ENCODE peak calls at places on chromosome 9, in eight cellular contexts. A is left lung; Q is neuronal stem cell; E is CD8-positive, alpha-beta T cell; U is H9; T is prostate gland; C is heart right ventricle; I is stomach. F is an unnamed sample.

GRCh38 chr9:109817846-109818472 is 38.0 kb downstream of the PALM2AKAP2 start:
- DNase-seq in A (no peak), Q (peak; percentile 91), E (no peak), U (peak; percentile 58), T (peak; percentile 82), C (no peak), I (peak; percentile 61), F (no peak)

GRCh38 chr9:122220673-122221222 is 8.0 kb downstream of the LHX6 start:
- DNase-seq in A (no peak), Q (no peak), E (no peak), U (no peak), T (no peak), C (no peak), I (no peak), F (no peak)

GRCh38 chr9:127919253-127919815 is 2.5 kb upstream of the ST6GALNAC4 start:
- DNase-seq in A (peak; percentile 89), Q (no peak), E (no peak), U (no peak), T (peak; percentile 30), C (peak; percentile 77), I (peak; percentile 83), F (no peak)

GRCh38 chr9:33510264-33511183 is 13.5 kb upstream of the ANKRD18B start:
- DNase-seq in A (peak; percentile 89), Q (no peak), E (peak; percentile 64), U (peak; percentile 64), T (peak; percentile 57), C (peak; percentile 72), I (peak; percentile 56), F (no peak)

GRCh38 chr9:12916037-12916436 is 141.2 kb downstream of the LURAP1L start:
- DNase-seq in A (no peak), Q (peak; percentile 68), E (no peak), U (no peak), T (no peak), C (no peak), I (no peak), F (no peak)

GRCh38 chr9:99143661-99144060 is 38.7 kb downstream of the TGFBR1 start:
- DNase-seq in A (no peak), Q (no peak), E (no peak), U (no peak), T (no peak), C (no peak), I (no peak), F (no peak)

GRCh38 chr9:116055536-116055935 is 98.1 kb upstream of the PAPPA start:
- DNase-seq in A (no peak), Q (no peak), E (no peak), U (no peak), T (no peak), C (no peak), I (no peak), F (no peak)

GRCh38 chr9:104868687-104869404 is 59.1 kb downstream of the ABCA1 start:
- DNase-seq in A (peak; percentile 73), Q (peak; percentile 79), E (no peak), U (peak; percentile 73), T (peak; percentile 25), C (peak; percentile 52), I (peak; percentile 38), F (no peak)

GRCh38 chr9:68940620-68941019 is 73.3 kb downstream of the PRKACG start:
- DNase-seq in A (no peak), Q (no peak), E (no peak), U (no peak), T (no peak), C (no peak), I (no peak), F (no peak)

GRCh38 chr9:70402213-70402612 is 12.2 kb downstream of the KLF9 start:
- DNase-seq in A (no peak), Q (no peak), E (no peak), U (no peak), T (no peak), C (no peak), I (no peak), F (no peak)

GRCh38 chr9:70404261-70404660 is 10.2 kb downstream of the KLF9 start:
- DNase-seq in A (no peak), Q (no peak), E (peak; percentile 25), U (no peak), T (no peak), C (no peak), I (no peak), F (no peak)

GRCh38 chr9:70405808-70406445 is 8.5 kb downstream of the KLF9 start:
- DNase-seq in A (no peak), Q (no peak), E (peak; percentile 29), U (no peak), T (no peak), C (no peak), I (no peak), F (no peak)

GRCh38 chr9:70403166-70403565 is 11.3 kb downstream of the KLF9 start:
- DNase-seq in A (no peak), Q (no peak), E (peak; percentile 2), U (no peak), T (no peak), C (no peak), I (no peak), F (no peak)

GRCh38 chr9:70403618-70404025 is 10.8 kb downstream of the KLF9 start:
- DNase-seq in A (no peak), Q (no peak), E (peak; percentile 7), U (no peak), T (no peak), C (no peak), I (no peak), F (no peak)
- H3K4me1 ChIP-seq in A (peaks cover 86% of the 10 kb centered on the region), Q (peaks cover 10% of the 10 kb centered on the region), E (peaks cover 72% of the 10 kb centered on the region), U (peaks cover 7% of the 10 kb centered on the region), T (peaks cover 18% of the 10 kb centered on the region), C (peaks cover 100% of the 10 kb centered on the region), I (peaks cover 100% of the 10 kb centered on the region), F (peaks cover 74% of the 10 kb centered on the region)

GRCh38 chr9:114224247-114224610 is 68.9 kb downstream of the COL27A1 start:
- DNase-seq in A (no peak), Q (no peak), E (no peak), U (no peak), T (no peak), C (no peak), I (no peak), F (no peak)
- H3K27ac ChIP-seq in A (no peak overlapping the region), Q (no peak overlapping the region), E (no peak overlapping the region), U (no peak overlapping the region), T (no peak overlapping the region), C (no peak overlapping the region), I (no peak overlapping the region), F (no peak overlapping the region)

DNA sequence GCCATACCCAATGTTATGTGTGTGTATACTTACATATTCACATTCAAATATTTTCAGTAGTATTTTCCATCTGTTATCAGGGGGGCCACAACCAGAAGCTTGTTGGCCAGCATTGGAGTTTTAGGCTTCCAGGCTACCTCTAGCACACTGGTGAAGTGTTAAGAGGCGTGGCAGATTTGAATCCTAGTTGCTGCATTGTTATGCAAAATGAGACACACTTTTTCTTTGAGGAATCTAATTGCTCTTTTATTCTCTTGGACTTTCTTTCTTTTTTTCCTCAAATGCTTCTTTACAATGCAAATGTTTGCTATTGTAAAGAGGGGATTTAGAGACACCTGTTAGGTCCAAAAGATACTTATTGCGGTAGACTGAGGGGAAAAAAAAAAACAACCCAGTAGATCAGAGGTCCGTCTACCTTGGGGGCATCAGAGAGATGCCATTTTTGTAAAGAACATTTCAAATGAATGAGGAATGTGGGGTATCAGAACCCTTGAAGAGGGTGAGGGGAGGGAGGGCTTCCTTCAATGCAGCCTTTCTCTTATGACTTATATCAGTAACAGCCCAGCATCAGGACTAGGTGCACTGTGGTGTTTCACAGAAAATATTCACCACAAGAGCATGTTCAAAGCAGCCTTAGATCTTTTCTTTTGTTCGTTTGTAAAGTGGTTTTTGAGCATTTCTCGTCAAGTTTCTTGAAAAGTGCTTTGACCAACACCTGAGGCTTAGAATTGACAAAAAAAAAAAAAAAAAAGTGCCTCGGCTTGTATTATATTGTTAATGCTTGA is 3.8 kb downstream of the SMARCA2 start:
- DNase-seq in A (no peak), Q (peak; percentile 14), E (no peak), U (no peak), T (no peak), C (no peak), I (no peak), F (no peak)
- H3K4me1 ChIP-seq in A (peaks cover 62% of the 10 kb centered on the region), Q (peaks cover 4% of the 10 kb centered on the region), E (peaks cover 57% of the 10 kb centered on the region), U (peaks cover 8% of the 10 kb centered on the region), T (peaks cover 28% of the 10 kb centered on the region), C (peaks cover 56% of the 10 kb centered on the region), I (peaks cover 65% of the 10 kb centered on the region), F (peaks cover 58% of the 10 kb centered on the region)

GRCh38 chr9:125844611-125845010 is 97.4 kb downstream of the PBX3 start:
- DNase-seq in A (no peak), Q (no peak), E (no peak), U (no peak), T (no peak), C (no peak), I (no peak), F (no peak)

GRCh38 chr9:125845271-125845808 is 98.2 kb downstream of the PBX3 start:
- DNase-seq in A (no peak), Q (no peak), E (no peak), U (no peak), T (no peak), C (no peak), I (no peak), F (no peak)

GRCh38 chr9:125842215-125842614 is 95.0 kb downstream of the PBX3 start:
- DNase-seq in A (no peak), Q (no peak), E (no peak), U (no peak), T (no peak), C (no peak), I (no peak), F (no peak)

GRCh38 chr9:125841444-125841843 is 94.3 kb downstream of the PBX3 start:
- DNase-seq in A (no peak), Q (no peak), E (no peak), U (no peak), T (no peak), C (no peak), I (no peak), F (no peak)

GRCh38 chr9:125843646-125844045 is 96.5 kb downstream of the PBX3 start:
- DNase-seq in A (no peak), Q (no peak), E (no peak), U (no peak), T (no peak), C (no peak), I (no peak), F (no peak)
- H3K27ac ChIP-seq in A (no peak overlapping the region), Q (no peak overlapping the region), E (no peak overlapping the region), U (no peak overlapping the region), T (no peak overlapping the region), C (no peak overlapping the region), I (peak overlapping the region; percentile 43), F (no peak overlapping the region)

DNA sequence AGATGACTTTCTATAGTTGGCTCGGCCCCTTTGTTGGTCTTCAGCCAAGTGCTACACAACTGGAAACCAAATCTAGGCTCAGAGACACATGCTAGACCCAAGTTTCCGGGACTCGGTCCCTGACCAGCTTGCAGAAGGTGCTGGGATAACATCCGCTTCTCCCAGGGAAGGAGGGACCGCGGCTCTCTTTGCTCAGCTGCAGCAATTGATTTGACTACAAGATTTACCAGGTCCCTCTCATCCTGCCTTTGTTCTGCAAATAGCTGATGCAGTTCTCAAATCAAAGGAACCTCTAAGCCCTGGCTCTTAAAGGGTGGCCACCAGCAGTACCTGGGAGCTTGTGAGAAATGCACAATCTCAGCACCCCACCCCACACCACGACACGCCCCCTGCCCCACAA is 314.6 kb downstream of the MLLT3 start:
- DNase-seq in A (no peak), Q (no peak), E (no peak), U (peak; percentile 63), T (no peak), C (no peak), I (no peak), F (no peak)
- H3K4me1 ChIP-seq in A (no peaks in the 10 kb centered on the region), Q (peaks cover 4% of the 10 kb centered on the region), E (no peaks in the 10 kb centered on the region), U (peaks cover 19% of the 10 kb centered on the region), T (no peaks in the 10 kb centered on the region), C (no peaks in the 10 kb centered on the region), I (no peaks in the 10 kb centered on the region), F (no peaks in the 10 kb centered on the region)

GRCh38 chr9:129145316-129145715 is 32.7 kb downstream of the IER5L start:
- DNase-seq in A (no peak), Q (no peak), E (no peak), U (no peak), T (no peak), C (no peak), I (no peak), F (no peak)
- H3K27ac ChIP-seq in A (peak overlapping the region; percentile 73), Q (peak overlapping the region; percentile 83), E (no peak overlapping the region), U (no peak overlapping the region), T (peak overlapping the region; percentile 46), C (peak overlapping the region; percentile 100), I (peak overlapping the region; percentile 98), F (no peak overlapping the region)